ENCODE peak calls at places on chromosomes 12 and 14, in seven cellular contexts. G is K562, P is stomach, F is sigmoid colon, H is spleen, X is suprapubic skin, D is endothelial cell of umbilical vein. R is an unnamed sample.
A peak's percentile ranks its signal among the peaks of the same experiment; 100 is the strongest.

GRCh38 chr12:117622741-117623140 is 261.3 kb upstream of the NOS1 start:
- DNase-seq in G (no peak), P (no peak), F (no peak), H (no peak), X (no peak), D (no peak), R (no peak)

GRCh38 chr12:57280234-57281062 is 29.5 kb upstream of the STAC3 start:
- DNase-seq in G (peak; percentile 89), P (peak; percentile 39), F (peak; percentile 64), H (peak; percentile 86), X (no peak), D (peak; percentile 73), R (peak; percentile 56)

GRCh38 chr12:9065607-9065856 is 50.2 kb downstream of the A2M start:
- DNase-seq in G (no peak), P (no peak), F (no peak), H (no peak), X (no peak), D (no peak), R (no peak)

GRCh38 chr12:113158439-113159203 is 9.1 kb downstream of the CFAP73 start:
- DNase-seq in G (no peak), P (no peak), F (no peak), H (no peak), X (no peak), D (no peak), R (no peak)

GRCh38 chr12:109831365-109831764 is 1.8 kb downstream of the TRPV4 start:
- DNase-seq in G (no peak), P (no peak), F (no peak), H (no peak), X (no peak), D (no peak), R (no peak)

GRCh38 chr14:61188936-61189808 is 92.0 kb downstream of the TMEM30B start:
- DNase-seq in G (peak; percentile 29), P (peak; percentile 63), F (peak; percentile 74), H (no peak), X (peak; percentile 66), D (peak; percentile 70), R (peak; percentile 43)

GRCh38 chr12:69880566-69880965 is 55.5 kb downstream of the MYRFL start:
- DNase-seq in G (no peak), P (no peak), F (no peak), H (no peak), X (no peak), D (peak; percentile 26), R (no peak)

GRCh38 chr12:108190529-108190928 is 61.4 kb downstream of the WSCD2 start:
- DNase-seq in G (no peak), P (no peak), F (peak; percentile 67), H (no peak), X (no peak), D (no peak), R (no peak)

DNA sequence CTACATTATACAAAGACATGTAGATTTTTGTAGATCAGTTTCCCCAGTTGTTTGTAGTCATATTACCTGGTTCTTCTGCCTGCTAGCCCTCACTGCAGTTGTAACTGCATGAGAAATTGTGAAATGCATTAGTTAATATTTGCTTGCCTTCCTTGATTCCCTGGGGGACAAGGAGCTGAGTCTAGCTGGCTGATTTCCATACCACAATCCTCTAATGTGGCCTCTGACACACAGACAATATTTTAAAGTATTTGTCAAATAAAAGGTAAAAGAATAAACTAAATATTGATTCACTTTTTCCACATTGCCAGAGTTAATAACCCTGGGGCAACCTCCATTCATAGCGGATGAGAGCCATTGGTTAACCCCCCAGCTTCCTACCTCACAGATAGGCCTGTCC is 128.8 kb upstream of the TMEM132C start:
- DNase-seq in G (no peak), P (no peak), F (no peak), H (no peak), X (no peak), D (no peak), R (no peak)
- H3K4me3 ChIP-seq in G (no peak overlapping the region), P (no peak overlapping the region), F (no peak overlapping the region), H (no peak overlapping the region), X (no peak overlapping the region), D (no peak overlapping the region), R (no peak overlapping the region)

DNA sequence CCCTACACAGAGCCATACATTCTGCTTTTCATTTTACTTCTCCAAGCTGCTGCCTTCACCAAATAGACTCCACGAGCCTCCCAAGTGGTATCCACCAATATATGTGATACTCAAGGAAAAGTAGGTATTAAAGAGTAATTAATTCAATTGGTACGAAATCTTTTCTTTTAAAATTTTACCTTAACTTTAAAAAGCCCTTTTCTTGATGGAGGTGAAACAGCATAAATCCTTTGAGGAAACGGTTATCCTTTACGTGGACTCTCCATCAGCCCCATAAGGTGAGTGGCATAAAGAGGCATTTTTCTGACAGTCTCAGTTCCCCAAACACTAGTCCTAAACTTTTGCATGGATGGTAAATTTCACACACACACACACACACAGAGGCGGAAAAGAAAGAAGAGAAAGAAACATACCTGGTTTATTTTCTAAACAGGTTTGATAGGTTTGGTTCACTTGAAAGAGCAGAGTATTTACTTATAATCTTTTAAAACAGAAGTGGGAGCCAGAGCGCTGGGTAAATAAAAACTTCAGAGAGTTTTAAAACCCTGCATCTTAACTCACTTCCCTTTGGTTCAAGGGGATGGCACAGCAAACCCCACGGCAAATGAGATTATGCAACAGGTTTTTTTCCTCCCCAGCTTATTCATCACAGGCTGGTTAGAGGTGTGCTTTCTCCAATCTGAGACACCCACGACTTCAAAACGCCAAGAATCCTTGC is 1.9 kb downstream of the DUSP16 start:
- DNase-seq in G (peak; percentile 52), P (peak; percentile 74), F (peak; percentile 81), H (no peak), X (no peak), D (peak; percentile 74), R (peak; percentile 78)
- TF ChIP-seq POLR2A in G (no peak), P (no peak), F (peak; percentile 58), H (peak; percentile 33), X (no peak), D (no peak), R (peak; percentile 81)

GRCh38 chr12:116276433-116277216 is 868 bp downstream of the MED13L start:
- DNase-seq in G (peak; percentile 71), P (peak; percentile 77), F (peak; percentile 84), H (peak; percentile 95), X (peak; percentile 90), D (peak; percentile 67), R (peak; percentile 58)
- TF ChIP-seq POLR2AphosphoS5 in G (no peak), P (no peak), F (peak; percentile 46), H (peak; percentile 15), X (peak; percentile 29), D (no peak), R (peak; percentile 20)

GRCh38 chr14:51703787-51704186 is 52.1 kb downstream of the FRMD6 start:
- DNase-seq in G (no peak), P (no peak), F (no peak), H (no peak), X (no peak), D (no peak), R (no peak)

GRCh38 chr14:51701956-51702355 is 50.2 kb downstream of the FRMD6 start:
- DNase-seq in G (no peak), P (no peak), F (no peak), H (no peak), X (no peak), D (no peak), R (no peak)

GRCh38 chr14:51704465-51705050 is 52.8 kb downstream of the FRMD6 start:
- DNase-seq in G (no peak), P (no peak), F (no peak), H (no peak), X (no peak), D (peak; percentile 81), R (no peak)
- H3K4me3 ChIP-seq in G (no peak overlapping the region), P (no peak overlapping the region), F (no peak overlapping the region), H (no peak overlapping the region), X (no peak overlapping the region), D (no peak overlapping the region), R (no peak overlapping the region)